ENCODE peak calls at places on chromosomes 12 and 14, in five cellular contexts. One of them, this sample, is unnamed.

GRCh38 chr12:116542345-116542950 is 16.7 kb upstream of the MAP1LC3B2 start:
- DNase-seq in right cardiac atrium: no peak
- DNase-seq in fibroblast of lung: no peak
- DNase-seq in tibial nerve: no peak
- DNase-seq in CD8-positive, alpha-beta T cell: no peak
- DNase-seq in this sample: no peak

GRCh38 chr12:121087467-121088207 is 45.0 kb upstream of the P2RX7 start:
- DNase-seq in right cardiac atrium: no peak
- DNase-seq in fibroblast of lung: no peak
- DNase-seq in tibial nerve: no peak
- DNase-seq in CD8-positive, alpha-beta T cell: no peak
- DNase-seq in this sample: no peak

GRCh38 chr12:43882578-43883178 is 46.8 kb downstream of the TMEM117 start:
- DNase-seq in right cardiac atrium: no peak
- DNase-seq in fibroblast of lung: peak; percentile 81
- DNase-seq in tibial nerve: peak; percentile 43
- DNase-seq in CD8-positive, alpha-beta T cell: no peak
- DNase-seq in this sample: no peak

GRCh38 chr14:61280526-61281185 is 482 bp downstream of the TMEM30B start:
- DNase-seq in right cardiac atrium: peak; percentile 88
- DNase-seq in fibroblast of lung: peak; percentile 54
- DNase-seq in tibial nerve: peak; percentile 47
- DNase-seq in CD8-positive, alpha-beta T cell: peak; percentile 74
- DNase-seq in this sample: no peak

GRCh38 chr14:69049675-69050074 is 70.6 kb upstream of the ACTN1 start:
- DNase-seq in right cardiac atrium: no peak
- DNase-seq in fibroblast of lung: peak; percentile 91
- DNase-seq in tibial nerve: peak; percentile 79
- DNase-seq in CD8-positive, alpha-beta T cell: no peak
- DNase-seq in this sample: no peak

GRCh38 chr12:106954462-106955376 is 988 bp upstream of the TMEM263 start:
- DNase-seq in right cardiac atrium: peak; percentile 80
- DNase-seq in fibroblast of lung: peak; percentile 8
- DNase-seq in tibial nerve: peak; percentile 35
- DNase-seq in CD8-positive, alpha-beta T cell: peak; percentile 4
- DNase-seq in this sample: no peak

GRCh38 chr12:120783197-120783596 is 57.6 kb downstream of the ACADS start:
- DNase-seq in right cardiac atrium: no peak
- DNase-seq in fibroblast of lung: peak; percentile 46
- DNase-seq in tibial nerve: no peak
- DNase-seq in CD8-positive, alpha-beta T cell: no peak
- DNase-seq in this sample: no peak

GRCh38 chr14:67557118-67557517 is 24.0 kb downstream of the PLEKHH1 start:
- DNase-seq in right cardiac atrium: no peak
- DNase-seq in fibroblast of lung: no peak
- DNase-seq in tibial nerve: no peak
- DNase-seq in CD8-positive, alpha-beta T cell: no peak
- DNase-seq in this sample: no peak

GRCh38 chr14:65044596-65044959 is 57.7 kb downstream of the MAX start:
- DNase-seq in right cardiac atrium: peak; percentile 66
- DNase-seq in fibroblast of lung: no peak
- DNase-seq in tibial nerve: no peak
- DNase-seq in CD8-positive, alpha-beta T cell: no peak
- DNase-seq in this sample: no peak

GRCh38 chr14:33670235-33670634 is 280.6 kb downstream of the EGLN3 start:
- DNase-seq in right cardiac atrium: no peak
- DNase-seq in fibroblast of lung: no peak
- DNase-seq in tibial nerve: no peak
- DNase-seq in CD8-positive, alpha-beta T cell: no peak
- DNase-seq in this sample: no peak

GRCh38 chr12:131147293-131147692 is 193.6 kb downstream of the ADGRD1 start:
- DNase-seq in right cardiac atrium: no peak
- DNase-seq in fibroblast of lung: no peak
- DNase-seq in tibial nerve: no peak
- DNase-seq in CD8-positive, alpha-beta T cell: no peak
- DNase-seq in this sample: no peak

GRCh38 chr14:101215936-101216335 is 312.4 kb upstream of the RTL1 start:
- DNase-seq in right cardiac atrium: no peak
- DNase-seq in fibroblast of lung: no peak
- DNase-seq in tibial nerve: no peak
- DNase-seq in CD8-positive, alpha-beta T cell: no peak
- DNase-seq in this sample: no peak

GRCh38 chr12:100026241-100026640 is 41.5 kb upstream of the ANKS1B start:
- DNase-seq in right cardiac atrium: no peak
- DNase-seq in fibroblast of lung: no peak
- DNase-seq in tibial nerve: no peak
- DNase-seq in CD8-positive, alpha-beta T cell: no peak
- DNase-seq in this sample: no peak

GRCh38 chr12:100024974-100025555 is 40.3 kb upstream of the ANKS1B start:
- DNase-seq in right cardiac atrium: no peak
- DNase-seq in fibroblast of lung: no peak
- DNase-seq in tibial nerve: no peak
- DNase-seq in CD8-positive, alpha-beta T cell: no peak
- DNase-seq in this sample: no peak

GRCh38 chr12:100017056-100017455 is 32.3 kb upstream of the ANKS1B start:
- DNase-seq in right cardiac atrium: no peak
- DNase-seq in fibroblast of lung: no peak
- DNase-seq in tibial nerve: no peak
- DNase-seq in CD8-positive, alpha-beta T cell: no peak
- DNase-seq in this sample: no peak

DNA sequence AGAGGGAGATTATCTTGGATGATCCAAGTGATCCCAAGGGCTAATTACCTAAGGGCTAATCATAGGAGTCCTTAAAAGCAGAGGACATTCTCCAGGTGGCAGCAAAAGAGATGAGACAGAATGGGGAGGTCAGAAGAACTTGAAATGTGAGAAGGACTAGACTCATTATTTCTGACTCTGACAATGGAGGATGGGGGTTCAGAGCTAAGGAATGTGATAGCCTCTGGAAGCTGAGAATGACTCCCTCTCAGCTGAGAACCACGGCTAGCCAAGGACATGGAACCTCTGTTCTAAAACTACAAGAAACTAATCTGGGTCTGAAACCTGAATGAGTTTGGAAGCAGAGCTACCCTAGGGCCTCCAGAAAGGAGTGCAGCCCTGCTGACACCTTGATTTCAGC is 35.6 kb upstream of the ANKS1B start:
- DNase-seq in right cardiac atrium: no peak
- DNase-seq in fibroblast of lung: no peak
- DNase-seq in tibial nerve: no peak
- DNase-seq in CD8-positive, alpha-beta T cell: no peak
- DNase-seq in this sample: no peak
- H3K27ac ChIP-seq in right cardiac atrium: no peak overlapping the region
- H3K27ac ChIP-seq in fibroblast of lung: no peak overlapping the region
- H3K27ac ChIP-seq in tibial nerve: no peak overlapping the region
- H3K27ac ChIP-seq in CD8-positive, alpha-beta T cell: no peak overlapping the region
- H3K27ac ChIP-seq in this sample: no peak overlapping the region

DNA sequence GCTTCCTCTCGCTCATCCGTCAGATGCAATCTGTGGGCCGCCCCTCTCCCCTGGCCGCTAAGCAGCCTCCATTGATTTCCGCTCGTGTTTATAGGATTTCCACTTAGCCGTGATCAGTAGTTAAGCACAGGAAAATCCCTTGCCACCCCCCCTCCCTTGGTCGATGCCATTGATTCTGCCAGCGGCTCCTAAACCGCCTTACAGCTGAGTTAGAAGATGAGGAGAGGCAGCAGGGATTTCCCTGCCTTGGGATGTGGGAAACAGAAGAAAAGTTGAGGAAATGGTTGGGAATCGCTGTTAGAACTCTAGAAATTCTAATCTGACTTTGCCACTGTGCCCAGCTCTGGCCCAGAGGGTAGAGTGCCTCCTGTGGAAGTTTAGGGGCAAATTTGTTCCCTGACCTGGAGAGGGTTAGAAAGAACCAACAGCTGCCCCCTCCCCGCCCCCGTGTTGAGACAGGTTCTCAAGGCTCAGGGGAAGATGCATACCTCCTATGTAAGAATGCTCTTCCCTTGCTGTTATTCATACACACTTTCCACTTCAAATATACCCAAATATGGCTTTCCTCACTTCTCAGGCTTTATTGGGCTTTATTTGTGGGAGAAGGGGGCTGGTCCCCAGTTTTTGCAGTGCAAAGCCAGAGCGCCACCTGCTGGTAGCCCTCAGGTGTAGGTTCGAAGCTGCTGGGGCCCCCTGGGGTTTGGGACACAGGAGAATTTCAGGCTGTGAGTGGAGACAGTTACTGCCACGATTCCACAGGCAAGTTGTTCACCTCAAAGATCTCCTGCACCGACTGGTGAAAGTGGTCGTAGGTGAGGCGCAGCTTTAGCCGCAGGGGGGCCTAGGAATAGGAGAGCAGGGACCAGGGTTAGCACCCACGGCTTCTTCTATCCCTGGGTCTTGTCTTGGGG is 3.2 kb downstream of the THTPA start:
- DNase-seq in right cardiac atrium: peak; percentile 82
- DNase-seq in fibroblast of lung: peak; percentile 59
- DNase-seq in tibial nerve: no peak
- DNase-seq in CD8-positive, alpha-beta T cell: peak; percentile 47
- DNase-seq in this sample: no peak
- H3K4me3 ChIP-seq in right cardiac atrium: no peak overlapping the region
- H3K4me3 ChIP-seq in fibroblast of lung: no peak overlapping the region
- H3K4me3 ChIP-seq in tibial nerve: no peak overlapping the region
- H3K4me3 ChIP-seq in CD8-positive, alpha-beta T cell: no peak overlapping the region
- H3K4me3 ChIP-seq in this sample: no peak overlapping the region

DNA sequence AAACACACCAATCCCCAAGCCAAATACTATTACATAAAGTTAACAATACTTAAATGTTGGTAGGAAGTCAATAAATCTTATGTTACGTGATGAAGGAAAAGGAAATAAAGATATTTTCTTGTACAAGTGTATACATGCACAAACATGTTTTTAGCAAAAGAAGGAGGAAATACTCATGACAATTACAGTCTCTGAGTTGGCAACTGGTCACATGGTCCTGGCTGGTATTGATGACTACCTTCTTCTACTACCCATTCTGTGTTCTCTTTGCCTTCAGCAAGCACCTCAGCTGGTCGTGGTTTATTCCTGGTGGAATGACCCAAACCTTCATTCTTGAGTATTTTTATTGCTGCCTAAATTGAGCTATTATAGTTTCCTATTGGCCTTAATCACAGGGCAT is 84.8 kb downstream of the PLBD1 start:
- DNase-seq in right cardiac atrium: no peak
- DNase-seq in fibroblast of lung: no peak
- DNase-seq in tibial nerve: no peak
- DNase-seq in CD8-positive, alpha-beta T cell: no peak
- DNase-seq in this sample: no peak
- H3K27ac ChIP-seq in right cardiac atrium: no peak overlapping the region
- H3K27ac ChIP-seq in fibroblast of lung: no peak overlapping the region
- H3K27ac ChIP-seq in tibial nerve: no peak overlapping the region
- H3K27ac ChIP-seq in CD8-positive, alpha-beta T cell: no peak overlapping the region
- H3K27ac ChIP-seq in this sample: no peak overlapping the region

DNA sequence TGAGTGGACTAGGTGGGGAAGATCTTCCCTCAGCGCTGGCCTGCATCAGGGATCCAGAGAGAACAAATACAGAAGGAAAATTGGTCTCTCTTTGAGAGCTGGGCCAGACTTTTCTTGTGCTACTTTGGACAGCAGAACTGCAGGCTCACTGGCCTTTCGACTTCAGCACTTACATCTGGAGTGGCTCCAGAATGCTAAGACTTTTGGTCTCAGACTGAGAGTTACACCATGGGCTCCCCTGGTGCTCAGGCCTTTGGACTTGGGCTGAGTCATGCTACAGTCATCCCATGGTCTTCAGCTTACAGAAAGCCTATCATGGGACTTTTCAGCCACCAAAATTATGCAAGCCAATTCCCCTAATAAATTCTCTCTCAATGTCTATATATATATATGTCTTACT is 9.0 kb upstream of the CD163 start:
- DNase-seq in right cardiac atrium: peak; percentile 13
- DNase-seq in fibroblast of lung: peak; percentile 81
- DNase-seq in tibial nerve: no peak
- DNase-seq in CD8-positive, alpha-beta T cell: no peak
- DNase-seq in this sample: no peak
- H3K4me3 ChIP-seq in right cardiac atrium: no peak overlapping the region
- H3K4me3 ChIP-seq in fibroblast of lung: no peak overlapping the region
- H3K4me3 ChIP-seq in tibial nerve: no peak overlapping the region
- H3K4me3 ChIP-seq in CD8-positive, alpha-beta T cell: no peak overlapping the region
- H3K4me3 ChIP-seq in this sample: no peak overlapping the region

DNA sequence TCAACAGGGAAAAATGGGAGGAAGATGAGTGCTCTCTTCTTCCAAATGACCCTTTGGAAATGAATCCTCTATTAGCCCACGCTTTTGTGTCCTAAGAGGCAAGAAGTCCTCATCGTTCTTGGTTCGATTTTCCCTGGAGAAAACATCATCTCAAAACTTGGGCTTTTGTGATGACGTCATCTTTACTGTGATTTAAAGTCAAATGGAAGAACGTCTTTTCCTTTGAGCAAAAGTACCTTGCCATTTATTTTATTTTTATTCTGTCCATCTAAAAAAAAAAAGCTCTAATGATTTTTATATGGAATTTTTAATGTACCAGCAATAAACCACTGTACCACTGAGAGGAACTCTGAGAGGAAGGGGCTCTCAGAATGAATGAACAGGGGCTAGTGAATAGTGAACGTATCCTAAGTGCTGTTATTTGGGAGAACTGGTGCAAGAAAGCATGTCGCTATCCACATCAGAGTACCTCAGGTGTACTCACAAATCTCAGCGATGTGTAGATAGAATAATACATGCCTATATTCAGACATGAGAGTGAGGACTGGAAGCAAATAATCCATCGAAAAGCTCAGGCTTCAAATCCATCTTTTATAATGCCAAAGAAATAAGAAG is 124.8 kb downstream of the HMGA2 start:
- DNase-seq in right cardiac atrium: no peak
- DNase-seq in fibroblast of lung: no peak
- DNase-seq in tibial nerve: no peak
- DNase-seq in CD8-positive, alpha-beta T cell: no peak
- DNase-seq in this sample: no peak
- H3K27ac ChIP-seq in right cardiac atrium: no peak overlapping the region
- H3K27ac ChIP-seq in fibroblast of lung: peak overlapping the region; percentile 62
- H3K27ac ChIP-seq in tibial nerve: no peak overlapping the region
- H3K27ac ChIP-seq in CD8-positive, alpha-beta T cell: no peak overlapping the region
- H3K27ac ChIP-seq in this sample: no peak overlapping the region

DNA sequence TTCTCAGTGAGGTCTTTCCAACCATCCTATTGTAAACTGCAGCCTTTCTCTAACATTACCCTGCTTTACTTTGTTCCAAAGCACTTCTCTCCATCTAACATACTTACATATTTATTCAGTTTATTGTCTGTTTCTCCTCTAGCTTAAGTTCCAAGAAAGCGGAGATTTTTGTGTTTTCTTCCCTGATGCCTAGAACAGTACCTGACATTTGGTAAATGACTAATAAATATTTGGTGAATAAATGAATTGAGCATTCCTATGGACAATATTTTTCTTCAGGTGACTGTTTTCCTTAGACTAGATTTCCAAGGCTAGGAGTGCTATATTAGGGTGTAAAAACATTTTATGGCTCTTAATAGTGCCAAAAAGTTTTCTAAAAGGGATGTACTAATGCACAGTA is 2.4 kb downstream of the RACGAP1 start:
- DNase-seq in right cardiac atrium: no peak
- DNase-seq in fibroblast of lung: no peak
- DNase-seq in tibial nerve: no peak
- DNase-seq in CD8-positive, alpha-beta T cell: no peak
- DNase-seq in this sample: no peak
- H3K4me3 ChIP-seq in right cardiac atrium: no peak overlapping the region
- H3K4me3 ChIP-seq in fibroblast of lung: no peak overlapping the region
- H3K4me3 ChIP-seq in tibial nerve: no peak overlapping the region
- H3K4me3 ChIP-seq in CD8-positive, alpha-beta T cell: no peak overlapping the region
- H3K4me3 ChIP-seq in this sample: no peak overlapping the region